ENCODE peak calls at places on chromosomes 12 and 14, in five cellular contexts. I is sciatic nerve, L is EL, E is nephron progenitor cell, Z is Right ventricle myocardium inferior. P is an unnamed sample.

GRCh38 chr12:1575287-1575798 is 19.0 kb downstream of the FBXL14 start:
- DNase-seq in I (no peak), L (no peak), E (no peak), Z (no peak), P (no peak)

GRCh38 chr12:93115198-93115601 is 186.1 kb upstream of the EEA1 start:
- DNase-seq in I (no peak), L (no peak), E (no peak), Z (no peak), P (no peak)

GRCh38 chr12:51631591-51631990 is 40.6 kb downstream of the SCN8A start:
- DNase-seq in I (no peak), L (peak), E (no peak), Z (no peak), P (no peak)

GRCh38 chr12:100717733-100718067 is 76.9 kb upstream of the ANO4 start:
- DNase-seq in I (no peak), L (peak), E (no peak), Z (no peak), P (no peak)

GRCh38 chr14:62076825-62077660 is 314.8 kb downstream of the SNAPC1 start:
- DNase-seq in I (no peak), L (no peak), E (no peak), Z (no peak), P (no peak)

GRCh38 chr14:65225299-65226159 is 123.2 kb upstream of the MAX start:
- DNase-seq in I (no peak), L (no peak), E (no peak), Z (no peak), P (no peak)

GRCh38 chr14:53840444-53840843 is 116.2 kb downstream of the BMP4 start:
- DNase-seq in I (no peak), L (peak), E (no peak), Z (no peak), P (no peak)

GRCh38 chr12:95995238-95996031 is 709 bp downstream of the HAL start:
- DNase-seq in I (no peak), L (no peak), E (no peak), Z (peak), P (no peak)

GRCh38 chr12:85741051-85741450 is 95.2 kb downstream of the RASSF9 start:
- DNase-seq in I (no peak), L (no peak), E (no peak), Z (no peak), P (no peak)

GRCh38 chr14:76719664-76720063 is 41.6 kb upstream of the VASH1 start:
- DNase-seq in I (no peak), L (no peak), E (no peak), Z (peak), P (no peak)

GRCh38 chr12:115103884-115104883 is 420.2 kb upstream of the TBX3 start:
- DNase-seq in I (no peak), L (peak), E (no peak), Z (no peak), P (no peak)

GRCh38 chr12:9864913-9865675 is 4.1 kb downstream of the CLEC2B start:
- DNase-seq in I (no peak), L (no peak), E (no peak), Z (no peak), P (no peak)

GRCh38 chr12:57838594-57839302 is 7.8 kb downstream of the CTDSP2 start:
- DNase-seq in I (no peak), L (no peak), E (no peak), Z (no peak), P (no peak)

GRCh38 chr12:89464974-89465592 is 59.5 kb downstream of the GALNT4 start:
- DNase-seq in I (no peak), L (peak), E (no peak), Z (no peak), P (no peak)

GRCh38 chr14:52067873-52068740 is 752 bp downstream of the NID2 start:
- DNase-seq in I (peak), L (peak), E (peak), Z (peak), P (no peak)

GRCh38 chr14:63164108-63164683 is 40.0 kb upstream of the RHOJ start:
- DNase-seq in I (no peak), L (no peak), E (no peak), Z (no peak), P (no peak)

GRCh38 chr14:103894034-103894722 is 34.1 kb upstream of the TDRD9 start:
- DNase-seq in I (no peak), L (no peak), E (no peak), Z (peak), P (no peak)

GRCh38 chr14:98470663-98471062 is 801.3 kb downstream of the BCL11B start:
- DNase-seq in I (no peak), L (no peak), E (no peak), Z (no peak), P (no peak)

GRCh38 chr12:20602671-20603402 is 92.3 kb upstream of the SLCO1C1 start:
- DNase-seq in I (no peak), L (peak), E (no peak), Z (no peak), P (no peak)

GRCh38 chr14:78412475-78412874 is 242.3 kb downstream of the NRXN3 start:
- DNase-seq in I (no peak), L (no peak), E (no peak), Z (no peak), P (no peak)

GRCh38 chr12:114302117-114302516 is 103.8 kb downstream of the TBX5 start:
- DNase-seq in I (no peak), L (no peak), E (peak), Z (no peak), P (no peak)

GRCh38 chr12:40054554-40055226 is 51.2 kb downstream of the SLC2A13 start:
- DNase-seq in I (no peak), L (peak), E (no peak), Z (no peak), P (no peak)

GRCh38 chr14:67944605-67945004 is 125.0 kb downstream of the RAD51B start:
- DNase-seq in I (no peak), L (no peak), E (no peak), Z (no peak), P (no peak)

GRCh38 chr14:23984891-23985607 is 3.7 kb upstream of the DHRS4L2 start:
- DNase-seq in I (no peak), L (peak), E (no peak), Z (no peak), P (no peak)

GRCh38 chr12:68639396-68639767 is 28.7 kb downstream of the RAP1B start:
- DNase-seq in I (no peak), L (no peak), E (no peak), Z (no peak), P (no peak)

GRCh38 chr14:76497550-76498484 is 121.9 kb downstream of the ESRRB start:
- DNase-seq in I (no peak), L (no peak), E (no peak), Z (no peak), P (no peak)

GRCh38 chr12:22083167-22083566 is 37.1 kb downstream of the CMAS start:
- DNase-seq in I (no peak), L (peak), E (no peak), Z (no peak), P (no peak)

GRCh38 chr14:94682061-94682516 is 69.9 kb downstream of the SERPINA3 start:
- DNase-seq in I (no peak), L (no peak), E (no peak), Z (no peak), P (no peak)

GRCh38 chr14:93734961-93735360 is 53.3 kb downstream of the PRIMA1 start:
- DNase-seq in I (no peak), L (no peak), E (no peak), Z (no peak), P (no peak)

GRCh38 chr12:19190292-19191031 is 60.9 kb downstream of the PLEKHA5 start:
- DNase-seq in I (no peak), L (peak), E (no peak), Z (no peak), P (no peak)

GRCh38 chr14:92040431-92041040 is 677 bp upstream of the TRIP11 start:
- DNase-seq in I (no peak), L (peak), E (no peak), Z (no peak), P (no peak)